ENCODE peak calls at places on chromosomes 16 and 17, in four cellular contexts. O is K562, C is HepG2, I is GM12878. U is an unnamed sample.

GRCh38 chr16:10441726-10442125 is 55.9 kb downstream of the ATF7IP2 start:
- DNase-seq in O (no peak), C (no peak), I (no peak), U (no peak)

GRCh38 chr16:56348168-56349085 is 76.9 kb downstream of the AMFR start:
- DNase-seq in O (no peak), C (no peak), I (no peak), U (no peak)

GRCh38 chr16:708959-709358 is 3.4 kb upstream of the FBXL16 start:
- DNase-seq in O (no peak), C (no peak), I (no peak), U (no peak)

GRCh38 chr17:56939869-56940484 is 20.9 kb downstream of the COIL start:
- DNase-seq in O (peak; percentile 47), C (peak; percentile 72), I (no peak), U (peak; percentile 24)

GRCh38 chr17:67381925-67382257 is 4.8 kb downstream of the PITPNC1 start:
- DNase-seq in O (no peak), C (no peak), I (no peak), U (no peak)

GRCh38 chr17:4833178-4833940 is at the start of gene MINK1:
- DNase-seq in O (peak; percentile 98), C (peak; percentile 84), I (peak; percentile 80), U (peak; percentile 79)

GRCh38 chr17:49090885-49091594 is 41.5 kb upstream of the B4GALNT2 start:
- DNase-seq in O (no peak), C (no peak), I (no peak), U (no peak)

GRCh38 chr17:7684856-7685532 is 2.3 kb downstream of the TP53 start:
- DNase-seq in O (no peak), C (no peak), I (no peak), U (no peak)

GRCh38 chr17:56424005-56424404 is 169.5 kb upstream of the NOG start:
- DNase-seq in O (no peak), C (no peak), I (no peak), U (no peak)

GRCh38 chr17:43832168-43832975 is 574 bp downstream of the MPP3 start:
- DNase-seq in O (no peak), C (peak; percentile 21), I (no peak), U (peak; percentile 40)

GRCh38 chr16:26765087-26765486 is 301.6 kb upstream of the C16orf82 start:
- DNase-seq in O (peak; percentile 51), C (peak; percentile 13), I (no peak), U (peak; percentile 49)

GRCh38 chr16:50464325-50465290 is 83.6 kb upstream of the NKD1 start:
- DNase-seq in O (no peak), C (no peak), I (no peak), U (peak; percentile 54)

GRCh38 chr17:17732892-17733670 is 51.8 kb downstream of the RAI1 start:
- DNase-seq in O (no peak), C (no peak), I (no peak), U (no peak)

GRCh38 chr16:9415588-9415987 is 324.1 kb downstream of the HAPSTR1 start:
- DNase-seq in O (no peak), C (no peak), I (no peak), U (no peak)

GRCh38 chr16:14309001-14309886 is 238.1 kb downstream of the MRTFB start:
- DNase-seq in O (no peak), C (no peak), I (no peak), U (peak; percentile 65)

GRCh38 chr16:71230122-71230845 is at the start of gene HYDIN:
- DNase-seq in O (peak; percentile 78), C (peak; percentile 15), I (no peak), U (peak; percentile 96)

GRCh38 chr17:57665696-57666095 is 79.4 kb downstream of the CCDC182 start:
- DNase-seq in O (no peak), C (no peak), I (no peak), U (no peak)

GRCh38 chr17:81245665-81246342 is 6.7 kb downstream of the NDUFAF8 start:
- DNase-seq in O (no peak), C (no peak), I (no peak), U (no peak)

GRCh38 chr17:32873114-32873513 is 3.8 kb downstream of the MYO1D start:
- DNase-seq in O (no peak), C (no peak), I (no peak), U (no peak)

GRCh38 chr17:7233701-7234099 is 617 bp downstream of the DVL2 start:
- DNase-seq in O (no peak), C (no peak), I (no peak), U (no peak)

GRCh38 chr16:69818811-69819587 is 56.9 kb downstream of the WWP2 start:
- DNase-seq in O (no peak), C (no peak), I (no peak), U (no peak)

GRCh38 chr17:47987240-47987835 is 16.4 kb downstream of the CDK5RAP3 start:
- DNase-seq in O (no peak), C (no peak), I (no peak), U (peak; percentile 40)

GRCh38 chr16:3101018-3101840 is 2.1 kb upstream of the ZSCAN10 start:
- DNase-seq in O (peak; percentile 44), C (peak; percentile 65), I (no peak), U (peak; percentile 61)

DNA sequence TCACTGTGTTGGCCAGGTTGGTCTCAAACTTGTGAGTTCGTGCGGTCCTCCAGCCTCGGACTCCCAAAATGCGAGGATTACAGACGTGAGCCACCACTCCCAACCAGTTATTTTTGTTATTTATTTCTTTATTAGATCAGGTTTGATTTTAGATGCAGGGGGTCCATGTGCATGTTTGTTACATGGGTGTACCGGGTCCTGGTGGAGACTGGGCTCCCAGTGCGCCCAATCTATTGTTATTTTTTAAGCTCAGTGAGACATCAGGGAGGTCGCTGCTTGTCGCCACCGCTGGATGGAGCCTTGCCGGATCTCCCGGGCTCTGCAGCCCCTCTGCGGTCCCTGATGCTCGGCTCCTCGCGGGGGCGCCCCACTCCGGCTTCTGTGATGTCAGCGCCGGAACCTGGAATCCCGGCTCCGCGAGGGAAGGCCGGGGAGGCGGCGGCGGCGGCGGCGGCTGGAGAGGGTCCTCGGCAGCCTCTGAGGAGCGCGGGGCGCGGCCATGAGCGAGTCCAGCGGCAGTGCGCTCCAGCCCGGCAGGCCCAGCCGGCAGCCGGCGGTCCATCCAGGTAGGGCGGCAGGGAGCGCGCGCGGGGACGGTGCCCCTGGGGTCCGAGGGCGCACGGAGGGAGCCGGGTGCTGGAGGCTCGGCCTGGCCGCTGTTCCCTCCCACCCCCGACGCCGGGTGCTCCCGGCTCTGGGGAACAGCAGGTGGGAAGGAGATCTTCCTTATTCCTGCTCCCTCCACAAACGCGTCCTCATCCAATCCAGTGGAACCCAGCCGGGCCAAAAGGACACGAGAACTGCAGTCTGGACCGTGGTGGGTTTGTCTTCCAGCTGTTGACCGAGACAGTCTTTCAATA is at the start of gene TMC7:
- DNase-seq in O (peak; percentile 90), C (peak; percentile 91), I (no peak), U (peak; percentile 95)
- TF ChIP-seq CREM in O (peak; percentile 73), C (no peak), I (no peak), U (peak; percentile 47)

DNA sequence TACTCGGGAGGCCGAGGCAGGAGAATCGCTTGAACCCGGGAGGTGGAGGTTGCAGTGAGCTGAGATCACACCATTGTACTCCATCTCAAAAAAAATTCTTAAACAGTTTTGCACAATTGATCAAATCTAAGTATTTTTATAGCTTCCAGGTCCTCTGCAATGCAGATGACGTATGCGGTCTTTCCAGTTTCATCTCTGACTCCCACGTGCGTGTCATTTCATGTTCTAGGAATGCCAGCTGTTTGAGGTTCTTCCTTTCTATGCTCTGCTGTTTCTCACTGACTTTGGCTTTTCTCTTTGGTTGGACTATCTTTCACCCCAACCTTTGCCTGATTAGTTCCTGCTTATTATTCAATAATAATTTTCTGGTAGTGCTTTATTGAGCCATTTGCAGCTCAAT is 16.2 kb downstream of the CHP2 start:
- DNase-seq in O (no peak), C (no peak), I (no peak), U (no peak)
- TF ChIP-seq CREM in O (peak; percentile 25), C (no peak), I (no peak), U (no peak)

GRCh38 chr17:968812-969766 is 10.5 kb downstream of the NXN start:
- DNase-seq in O (no peak), C (no peak), I (no peak), U (no peak)
- TF ChIP-seq CREM in O (no peak), C (no peak), I (no peak), U (no peak)

DNA sequence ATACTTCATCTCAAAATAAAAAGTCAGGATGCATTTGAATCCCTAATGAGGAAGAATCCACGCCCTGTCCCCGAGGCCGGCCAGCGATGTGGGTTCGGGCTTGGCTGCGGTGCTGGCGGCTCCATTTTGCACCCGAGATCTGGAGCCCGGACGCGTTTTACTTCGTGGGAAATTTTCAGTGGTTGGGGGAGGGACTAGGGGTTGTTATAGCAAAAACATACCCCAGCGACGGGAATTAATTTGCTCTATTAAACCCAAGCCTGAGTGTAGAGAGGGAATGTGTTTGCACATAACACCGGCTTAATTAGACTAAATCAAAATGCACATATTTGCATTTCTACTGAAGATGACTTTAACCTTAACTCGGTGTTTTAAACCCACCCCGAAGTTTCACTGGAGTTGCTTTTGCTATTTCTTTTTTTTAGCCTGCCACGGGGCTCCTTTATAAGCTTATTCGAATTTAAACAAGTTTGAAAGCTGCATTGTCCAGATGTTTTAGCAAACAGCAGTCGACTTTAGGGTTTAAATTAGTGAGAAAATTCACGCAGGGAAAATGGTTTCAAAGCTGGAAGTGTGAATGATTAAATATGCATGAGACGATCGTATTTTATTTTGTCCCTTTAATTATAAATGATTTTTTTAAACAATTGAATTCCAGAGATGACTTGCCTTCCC is 4.9 kb downstream of the IRX5 start:
- DNase-seq in O (no peak), C (no peak), I (no peak), U (no peak)
- TF ChIP-seq CREM in O (no peak), C (no peak), I (no peak), U (no peak)

GRCh38 chr17:39709319-39709997 is 9.6 kb downstream of the ERBB2 start:
- DNase-seq in O (no peak), C (no peak), I (no peak), U (no peak)

GRCh38 chr17:39706383-39706782 is 6.5 kb downstream of the ERBB2 start:
- DNase-seq in O (no peak), C (no peak), I (no peak), U (no peak)

GRCh38 chr17:39711851-39712250 is 12.0 kb downstream of the ERBB2 start:
- DNase-seq in O (no peak), C (no peak), I (no peak), U (no peak)

GRCh38 chr17:39706921-39707337 is 7.1 kb downstream of the ERBB2 start:
- DNase-seq in O (no peak), C (no peak), I (no peak), U (no peak)

GRCh38 chr17:39709998-39710964 is 10.4 kb downstream of the ERBB2 start:
- DNase-seq in O (no peak), C (no peak), I (no peak), U (no peak)
- TF ChIP-seq CREM in O (no peak), C (no peak), I (no peak), U (no peak)

U was measured in WTC11.